ENCODE peak calls at places on chromosomes 3 and 15, in four cellular contexts. P is activated CD4-positive, alpha-beta T cell treated with anti-CD3 and anti-CD28 coated beads for 4 hours; T is ELR; Y is fibroblast of pulmonary artery. C is an unnamed sample.
A peak's percentile ranks its signal among the peaks of the same experiment; 100 is the strongest.

GRCh38 chr3:5017953-5018531 is 38.8 kb downstream of the BHLHE40 start:
- DNase-seq in P (no peak), T (peak; percentile 12), Y (peak; percentile 43), C (no peak)

GRCh38 chr3:73772599-73772998 is 147.9 kb upstream of the PDZRN3 start:
- DNase-seq in Y (no peak), P (no peak), T (no peak), C (no peak)

GRCh38 chr3:184380210-184380626 is 364 bp downstream of the CHRD start:
- DNase-seq in P (no peak), T (peak; percentile 42), Y (peak; percentile 31), C (no peak)

GRCh38 chr15:48471073-48471472 is 139.8 kb downstream of the DUT start:
- DNase-seq in Y (no peak), P (no peak), T (no peak), C (no peak)

GRCh38 chr15:52567886-52568568 is 803 bp downstream of the ARPP19 start:
- DNase-seq in T (peak; percentile 61), P (peak; percentile 50), Y (no peak), C (peak; percentile 55)

GRCh38 chr3:193297421-193297820 is 56.4 kb downstream of the PLAAT1 start:
- DNase-seq in T (peak; percentile 72), P (no peak), Y (no peak), C (no peak)

GRCh38 chr3:53147161-53147902 is 13.7 kb upstream of the PRKCD start:
- DNase-seq in Y (no peak), P (no peak), T (no peak), C (no peak)

GRCh38 chr3:117565777-117566176 is 856.2 kb downstream of the TUSC7 start:
- DNase-seq in P (no peak), Y (peak; percentile 7), T (no peak), C (no peak)

GRCh38 chr3:39809995-39810595 is 686 bp downstream of the MYRIP start:
- DNase-seq in T (no peak), Y (no peak), P (no peak), C (peak; percentile 43)

GRCh38 chr3:195151866-195152526 is 119.0 kb downstream of the XXYLT1 start:
- DNase-seq in T (peak; percentile 94), P (no peak), Y (peak; percentile 90), C (peak; percentile 92)

GRCh38 chr15:69172854-69173253 is 12.4 kb downstream of the GLCE start:
- DNase-seq in T (no peak), Y (no peak), P (no peak), C (no peak)

GRCh38 chr15:99452728-99453643 is 112.8 kb upstream of the MEF2A start:
- DNase-seq in T (peak; percentile 5), P (no peak), Y (peak; percentile 50), C (peak; percentile 67)

GRCh38 chr3:76063019-76063418 is 277.7 kb upstream of the ZNF717 start:
- DNase-seq in Y (peak; percentile 57), T (peak; percentile 79), P (no peak), C (no peak)